ENCODE peak calls at places on chromosome 5, in four cellular contexts. R is GM23338, E is transverse colon, M is HCT116. V is an unnamed sample. For H3K27me3, the result is how much of the 10 kb centered on the place peaks cover.

GRCh38 chr5:60779431-60779830 is 64.6 kb downstream of the ELOVL7 start:
- DNase-seq in E (no peak), R (peak), M (peak), V (no peak)

GRCh38 chr5:141843156-141843927 is 34.9 kb downstream of the PCDH1 start:
- DNase-seq in E (no peak), M (no peak), R (peak), V (no peak)

GRCh38 chr5:104606258-104606829 is 1043.8 kb upstream of the NUDT12 start:
- DNase-seq in M (no peak), R (no peak), E (no peak), V (no peak)

GRCh38 chr5:179509239-179509638 is 41.1 kb upstream of the RUFY1 start:
- DNase-seq in M (no peak), R (no peak), E (no peak), V (no peak)

GRCh38 chr5:110064593-110065268 is 375.0 kb downstream of the MAN2A1 start:
- DNase-seq in E (no peak), R (no peak), M (no peak), V (no peak)

GRCh38 chr5:112372543-112372942 is 46.5 kb downstream of the EPB41L4A start:
- DNase-seq in R (peak), M (no peak), E (no peak), V (no peak)

GRCh38 chr5:16936150-16937022 is at the start of gene MYO10:
- DNase-seq in M (no peak), R (peak), E (peak), V (peak)

GRCh38 chr5:54895816-54896341 is 89.5 kb downstream of the ESM1 start:
- DNase-seq in R (peak), M (peak), E (no peak), V (peak)

GRCh38 chr5:127934791-127935256 is 148.7 kb upstream of the SLC12A2 start:
- DNase-seq in E (no peak), M (peak), R (peak), V (no peak)

GRCh38 chr5:108924457-108924961 is 176.8 kb downstream of the FER start:
- DNase-seq in R (peak), M (peak), E (no peak), V (no peak)

GRCh38 chr5:79577693-79578092 is 34.5 kb upstream of the TENT2 start:
- DNase-seq in E (no peak), R (no peak), M (no peak), V (no peak)

GRCh38 chr5:1765880-1766235 is 33.8 kb downstream of the MRPL36 start:
- DNase-seq in M (no peak), E (no peak), R (no peak), V (no peak)

GRCh38 chr5:102711525-102712240 is 43.4 kb upstream of the PAM start:
- DNase-seq in M (no peak), R (no peak), E (no peak), V (no peak)

GRCh38 chr5:73786043-73786831 is 160.2 kb downstream of the ARHGEF28 start:
- DNase-seq in R (no peak), E (no peak), M (no peak), V (no peak)
- TF ChIP-seq POLR2AphosphoS5 in R (no peak), E (no peak), M (no peak), V (no peak)

DNA sequence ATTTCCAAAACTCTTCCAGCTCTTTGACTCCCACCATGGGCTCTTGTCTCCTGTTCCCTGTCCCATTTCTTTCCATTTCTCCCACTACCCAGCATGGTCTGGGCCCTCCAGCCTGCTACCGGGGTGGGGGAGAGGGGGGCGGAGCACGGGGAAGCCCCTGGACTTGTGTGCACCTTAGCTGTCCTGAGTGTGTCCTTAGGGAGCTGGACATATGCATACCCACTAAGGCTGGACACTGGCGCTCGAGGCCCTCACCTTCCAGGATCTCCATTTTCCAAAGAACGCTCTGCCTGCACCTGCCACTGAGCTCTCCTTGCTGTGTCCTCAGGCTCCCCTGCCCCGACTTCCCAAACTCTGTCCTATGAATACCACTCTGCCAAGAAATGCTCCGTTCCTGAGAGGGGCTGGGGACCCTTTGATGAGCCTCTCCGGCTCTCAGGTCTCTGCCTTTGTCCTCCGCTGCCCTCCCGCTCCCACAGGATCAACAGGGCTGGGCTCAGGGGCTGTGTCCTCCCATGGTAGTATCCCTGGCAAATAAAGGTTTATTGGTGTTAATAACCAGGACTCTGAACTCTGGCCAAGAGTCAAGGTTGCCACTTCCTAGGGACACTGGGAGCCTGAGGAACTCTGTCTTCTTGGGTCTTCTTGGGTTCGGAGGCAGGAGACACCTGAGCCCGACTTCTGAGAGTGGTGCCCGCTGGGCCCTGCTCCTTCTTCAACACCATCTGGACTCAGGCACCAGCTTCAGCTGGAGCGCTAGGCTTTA is 831 bp upstream of the SHROOM1 start:
- DNase-seq in R (no peak), E (peak), M (no peak), V (no peak)
- H3K27me3 ChIP-seq in R (half or more), E (under half), M (under half), V (under half)

DNA sequence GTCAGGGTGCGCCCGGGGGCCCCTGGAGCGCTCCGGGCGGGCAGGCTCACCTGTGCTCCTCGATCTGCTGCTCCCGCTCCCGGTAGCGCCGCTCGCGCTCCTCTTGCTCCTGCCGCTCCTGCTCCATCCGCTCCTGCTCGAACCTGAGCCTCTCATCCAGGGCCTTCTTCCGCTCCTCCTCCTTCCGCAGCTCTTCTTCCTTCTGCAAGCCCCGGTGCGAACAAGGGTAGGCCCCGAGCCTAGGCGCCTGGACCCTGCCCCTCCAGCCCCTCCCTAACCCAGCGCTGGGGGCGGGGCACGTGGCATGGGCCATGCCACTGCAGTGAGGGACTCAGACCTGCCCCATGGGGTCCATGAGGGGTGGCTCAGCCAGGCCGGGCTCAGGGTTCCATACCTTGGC is 6.6 kb downstream of the DBN1 start:
- DNase-seq in R (no peak), M (no peak), E (no peak), V (no peak)
- TF ChIP-seq POLR2AphosphoS5 in R (no peak), M (no peak), E (no peak), V (no peak)

GRCh38 chr5:135696317-135696716 is 117.5 kb upstream of the CXCL14 start:
- DNase-seq in E (no peak), M (no peak), R (no peak), V (no peak)

GRCh38 chr5:135693371-135693955 is 114.7 kb upstream of the CXCL14 start:
- DNase-seq in R (no peak), E (no peak), M (no peak), V (no peak)

GRCh38 chr5:135695656-135696055 is 116.9 kb upstream of the CXCL14 start:
- DNase-seq in R (no peak), M (no peak), E (no peak), V (no peak)

GRCh38 chr5:135694016-135694415 is 115.2 kb upstream of the CXCL14 start:
- DNase-seq in R (no peak), E (no peak), M (no peak), V (no peak)

GRCh38 chr5:135694906-135695305 is 116.1 kb upstream of the CXCL14 start:
- DNase-seq in M (no peak), R (no peak), E (no peak), V (no peak)
- H3K27me3 ChIP-seq in M (under half), R (under half), E (under half), V (under half)

GRCh38 chr5:172166030-172166429 is 22.0 kb downstream of the STK10 start:
- DNase-seq in E (no peak), M (no peak), R (no peak), V (no peak)

GRCh38 chr5:172169216-172169615 is 18.8 kb downstream of the STK10 start:
- DNase-seq in E (no peak), R (no peak), M (no peak), V (no peak)

GRCh38 chr5:172168311-172168710 is 19.7 kb downstream of the STK10 start:
- DNase-seq in M (no peak), R (no peak), E (no peak), V (no peak)

GRCh38 chr5:172170251-172170701 is 17.7 kb downstream of the STK10 start:
- DNase-seq in R (no peak), M (no peak), E (no peak), V (peak)

DNA sequence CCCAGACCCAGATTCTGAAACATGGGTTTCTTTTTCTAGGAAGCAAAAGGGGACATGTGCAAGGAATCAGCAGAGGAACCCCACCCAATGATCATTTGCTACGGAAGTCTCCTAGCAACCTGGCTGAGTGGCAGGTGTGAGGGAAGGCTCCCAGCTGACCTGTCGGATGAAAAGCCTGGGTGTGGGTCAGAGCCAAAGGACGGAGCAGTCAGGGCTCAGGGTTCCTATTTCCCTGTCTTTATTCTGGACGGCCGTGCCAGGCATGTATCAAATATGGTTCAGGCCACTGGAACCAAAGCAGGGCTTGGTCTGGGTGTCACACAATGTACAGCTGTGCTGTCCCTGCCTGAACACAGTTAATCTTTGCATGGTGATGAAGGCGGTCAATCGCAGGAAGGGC is 20.1 kb downstream of the STK10 start:
- DNase-seq in E (no peak), R (peak), M (no peak), V (no peak)
- TF ChIP-seq POLR2AphosphoS5 in E (no peak), R (no peak), M (no peak), V (no peak)

GRCh38 chr5:176847726-176848290 is 37.4 kb downstream of the UNC5A start:
- DNase-seq in E (no peak), M (no peak), R (peak), V (no peak)
- H3K27me3 ChIP-seq in E (half or more), M (under half), R (under half), V (under half)

V was measured in prostate gland.